ENCODE peak calls at places on chromosomes 12 and 14, in four cellular contexts. N, Q, A and G are unnamed samples.

GRCh38 chr12:9098463-9099026 is 17.2 kb downstream of the A2M start:
- DNase-seq in N (no peak), A (no peak), Q (no peak), G (no peak)

GRCh38 chr12:130826151-130826801 is 12.8 kb downstream of the STX2 start:
- DNase-seq in A (peak; percentile 89), N (peak; percentile 33), Q (peak; percentile 67), G (no peak)

GRCh38 chr12:1644523-1645438 is 15.8 kb downstream of the WNT5B start:
- DNase-seq in Q (no peak), N (no peak), A (no peak), G (no peak)

GRCh38 chr14:75254901-75255300 is 23.7 kb upstream of the FOS start:
- DNase-seq in Q (no peak), N (no peak), A (peak; percentile 25), G (no peak)

GRCh38 chr12:75747572-75747995 is 236.2 kb upstream of the KRR1 start:
- DNase-seq in N (no peak), Q (no peak), A (no peak), G (no peak)

GRCh38 chr14:72254202-72254939 is 322.1 kb downstream of the RGS6 start:
- DNase-seq in A (no peak), N (no peak), Q (no peak), G (no peak)

GRCh38 chr12:49557917-49558215 is 10.1 kb downstream of the MCRS1 start:
- DNase-seq in Q (no peak), N (no peak), A (no peak), G (no peak)

GRCh38 chr12:131755305-131756113 is 44.6 kb downstream of the SFSWAP start:
- DNase-seq in N (peak; percentile 61), A (peak; percentile 50), Q (no peak), G (peak; percentile 47)

GRCh38 chr14:102063808-102064429 is 22.9 kb downstream of the HSP90AA1 start:
- DNase-seq in Q (no peak), N (no peak), A (no peak), G (no peak)

GRCh38 chr14:30211326-30211725 is 283.7 kb upstream of the PRKD1 start:
- DNase-seq in Q (no peak), N (no peak), A (no peak), G (no peak)

GRCh38 chr14:103547941-103548462 is 14.5 kb downstream of the BAG5 start:
- DNase-seq in Q (no peak), A (no peak), N (no peak), G (no peak)

GRCh38 chr14:24690492-24690891 is 56.5 kb upstream of the GZMB start:
- DNase-seq in Q (peak; percentile 33), A (peak; percentile 41), N (no peak), G (no peak)

GRCh38 chr14:20412422-20412821 is 879 bp downstream of the TEP1 start:
- DNase-seq in A (no peak), Q (no peak), N (no peak), G (no peak)

GRCh38 chr12:47585507-47585906 is 120.3 kb downstream of the RPAP3 start:
- DNase-seq in N (no peak), Q (no peak), A (no peak), G (no peak)

GRCh38 chr12:77847665-77848431 is 17.2 kb downstream of the NAV3 start:
- DNase-seq in Q (no peak), A (no peak), N (no peak), G (peak; percentile 59)

GRCh38 chr12:53217049-53217929 is 10.2 kb upstream of the ITGB7 start:
- DNase-seq in Q (no peak), N (no peak), A (no peak), G (no peak)

GRCh38 chr14:67622675-67623074 is 3.0 kb downstream of the ARG2 start:
- DNase-seq in N (peak; percentile 85), A (peak; percentile 71), Q (no peak), G (no peak)

GRCh38 chr12:50132505-50133135 is 20.6 kb downstream of the COX14 start:
- DNase-seq in N (peak; percentile 48), Q (no peak), A (peak; percentile 23), G (no peak)

GRCh38 chr14:24565766-24566165 is 10.3 kb downstream of the CTSG start:
- DNase-seq in Q (no peak), N (no peak), A (no peak), G (no peak)

GRCh38 chr12:96419576-96420254 is 19.5 kb upstream of the CDK17 start:
- DNase-seq in N (no peak), Q (no peak), A (no peak), G (no peak)

GRCh38 chr14:93953263-93953662 is 23.1 kb downstream of the ASB2 start:
- DNase-seq in A (no peak), N (peak; percentile 50), Q (no peak), G (no peak)

GRCh38 chr12:108564724-108565123 is 2.3 kb downstream of the ISCU start:
- DNase-seq in A (peak; percentile 85), Q (no peak), N (no peak), G (no peak)

GRCh38 chr12:106030210-106031175 is 108.3 kb downstream of the NUAK1 start:
- DNase-seq in N (no peak), Q (no peak), A (no peak), G (no peak)

GRCh38 chr12:76018672-76019071 is 12.9 kb downstream of the PHLDA1 start:
- DNase-seq in N (no peak), A (no peak), Q (no peak), G (no peak)

GRCh38 chr12:76031081-76031413 is 529 bp downstream of the PHLDA1 start:
- DNase-seq in N (no peak), Q (no peak), A (no peak), G (no peak)

GRCh38 chr12:117606945-117607344 is 245.5 kb upstream of the NOS1 start:
- DNase-seq in Q (no peak), N (no peak), A (no peak), G (no peak)

GRCh38 chr14:74491952-74492351 is 1.2 kb downstream of the NPC2 start:
- DNase-seq in A (peak; percentile 36), N (peak; percentile 60), Q (no peak), G (no peak)

GRCh38 chr12:41963398-41963797 is 181.3 kb downstream of the GXYLT1 start:
- DNase-seq in Q (no peak), A (no peak), N (no peak), G (no peak)

GRCh38 chr14:65251213-65251612 is 148.9 kb upstream of the MAX start:
- DNase-seq in A (no peak), N (no peak), Q (no peak), G (no peak)

GRCh38 chr12:77060136-77060882 is 5.1 kb downstream of the E2F7 start:
- DNase-seq in A (no peak), N (no peak), Q (no peak), G (no peak)

GRCh38 chr14:48925184-48925583 is 661.0 kb downstream of the RPS29 start:
- DNase-seq in A (no peak), Q (no peak), N (no peak), G (no peak)

GRCh38 chr12:108694812-108695278 is 36.5 kb downstream of the CORO1C start:
- DNase-seq in N (no peak), A (peak; percentile 73), Q (no peak), G (no peak)

DNA sequence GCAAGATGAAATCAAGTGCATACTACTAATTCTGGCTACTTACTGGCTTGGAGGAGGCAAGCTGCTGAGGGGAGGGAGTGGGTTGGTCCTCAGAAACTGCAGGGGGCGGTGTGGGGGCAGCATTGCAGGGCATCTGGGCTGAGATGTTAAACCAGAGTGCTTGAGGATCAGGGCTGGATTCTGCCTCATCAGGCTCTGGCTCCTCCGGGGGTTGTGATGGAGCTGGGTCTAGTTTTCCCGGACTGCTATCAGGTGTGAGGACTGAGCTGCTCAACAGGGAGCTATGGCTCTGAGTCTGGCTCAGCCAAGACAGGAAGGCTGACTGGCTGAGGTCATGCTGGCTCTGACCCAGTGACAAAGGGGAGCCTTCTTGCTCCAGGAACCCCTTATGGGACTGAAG is 28.6 kb downstream of the BAZ2A start:
- DNase-seq in A (peak; percentile 48), N (no peak), Q (no peak), G (no peak)
- TF ChIP-seq JUND in A (no peak), N (no peak), Q (no peak), G (no peak)

GRCh38 chr14:76964695-76965094 is 63.8 kb downstream of the IRF2BPL start:
- DNase-seq in N (no peak), Q (no peak), A (no peak), G (no peak)

GRCh38 chr14:76961631-76962302 is 66.7 kb downstream of the IRF2BPL start:
- DNase-seq in Q (peak; percentile 99), N (peak; percentile 94), A (peak; percentile 93), G (peak; percentile 98)

GRCh38 chr14:76965232-76965631 is 63.3 kb downstream of the IRF2BPL start:
- DNase-seq in Q (no peak), N (no peak), A (no peak), G (no peak)

GRCh38 chr14:76963366-76963765 is 65.1 kb downstream of the IRF2BPL start:
- DNase-seq in N (no peak), Q (no peak), A (peak; percentile 24), G (no peak)

DNA sequence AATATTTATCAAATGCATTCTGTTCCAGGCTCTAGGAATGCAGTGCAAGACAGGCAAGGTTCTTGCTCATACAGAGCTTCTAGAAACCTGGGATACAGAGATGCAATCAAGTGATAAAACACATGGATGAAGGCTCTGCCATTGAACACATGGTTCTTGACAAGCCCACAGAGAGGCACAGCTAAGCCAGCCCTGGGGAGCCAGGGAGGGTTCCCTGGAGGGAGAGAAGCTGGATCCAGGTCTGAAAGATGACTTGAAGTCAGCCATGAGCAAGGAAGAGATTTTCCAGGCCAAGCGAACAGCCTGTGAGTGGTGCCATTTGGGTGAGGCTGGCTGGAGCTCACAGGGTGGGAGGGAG is 66.2 kb downstream of the IRF2BPL start:
- DNase-seq in N (no peak), Q (no peak), A (peak; percentile 17), G (no peak)
- H3K9ac ChIP-seq in N (peak overlapping the region; percentile 57), Q (no peak overlapping the region), A (peak overlapping the region; percentile 62), G (peak overlapping the region; percentile 74)

GRCh38 chr14:56963381-56963780 is 153.1 kb upstream of the OTX2 start:
- DNase-seq in N (no peak), Q (no peak), A (no peak), G (no peak)
- TF ChIP-seq FOSL1 in N (no peak), Q (no peak), A (no peak), G (no peak)

DNA sequence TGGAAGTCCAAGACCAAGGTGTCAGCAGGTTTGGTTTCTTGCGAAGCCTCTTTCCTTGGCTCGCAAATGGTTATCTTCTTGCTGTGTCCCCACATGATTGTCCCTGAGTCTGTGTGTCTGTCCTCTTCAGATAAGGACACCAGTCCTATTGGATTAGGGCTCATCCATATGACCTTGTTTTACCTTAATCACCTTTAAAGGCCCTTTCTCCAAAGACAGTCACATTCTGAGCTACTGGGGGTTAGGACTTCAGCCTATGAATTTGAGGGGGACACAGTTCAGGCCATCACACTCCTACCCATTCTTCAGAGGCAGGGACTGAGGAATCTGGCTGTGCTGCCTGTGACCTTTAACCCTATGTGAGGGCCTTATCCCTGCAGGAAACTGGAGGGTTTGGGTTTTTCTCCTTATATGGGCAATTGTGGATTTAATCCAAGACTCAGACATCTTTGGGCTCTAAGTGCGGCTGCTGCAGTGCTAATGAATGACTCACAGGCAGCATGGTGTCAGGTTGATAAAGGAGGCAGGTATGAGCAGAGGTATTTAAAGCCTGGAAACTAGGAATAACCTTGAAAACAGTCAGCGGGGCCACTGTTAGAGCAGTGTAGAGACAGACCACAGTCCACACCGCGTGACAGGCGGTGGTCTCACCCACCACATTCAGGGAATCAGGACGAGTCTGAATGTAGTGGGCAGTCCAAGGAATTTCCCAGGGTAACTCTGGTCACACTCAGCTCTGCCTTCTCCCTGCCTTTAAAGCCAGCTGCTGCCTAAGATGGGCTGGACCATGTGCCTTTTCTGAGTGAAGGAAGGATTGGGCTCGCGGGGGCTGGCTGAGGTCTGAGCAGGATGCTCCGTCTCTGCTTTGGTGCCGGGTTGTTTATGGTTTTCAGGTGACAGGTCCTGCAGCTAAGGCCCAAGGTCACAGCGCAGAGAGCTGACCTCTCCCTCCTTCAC is 10.3 kb downstream of the TPCN1 start:
- DNase-seq in Q (no peak), N (peak; percentile 79), A (peak; percentile 84), G (peak; percentile 54)
- TF ChIP-seq JUND in Q (peak; percentile 61), N (no peak), A (peak; percentile 82), G (peak; percentile 59)